ENCODE peak calls at places on chromosomes 16 and 17, in six cellular contexts. W is AG04450, M is tibial nerve, J is epithelial cell of esophagus, Y is uterus, G is lower leg skin. S is an unnamed sample.

GRCh38 chr16:53654946-53655345 is 48.7 kb downstream of the RPGRIP1L start:
- DNase-seq in M (no peak), W (no peak), G (no peak), Y (no peak), J (no peak), S (no peak)

GRCh38 chr16:84344781-84345180 is 23.6 kb upstream of the ATP2C2 start:
- DNase-seq in Y (no peak), J (no peak), M (no peak), G (no peak), W (no peak), S (no peak)

GRCh38 chr16:75114946-75115825 is 1.4 kb downstream of the LDHD start:
- DNase-seq in Y (no peak), J (no peak), G (no peak), W (no peak), M (no peak), S (no peak)

GRCh38 chr16:1651509-1652342 is 26.4 kb upstream of the JPT2 start:
- DNase-seq in W (no peak), J (no peak), M (no peak), G (no peak), Y (no peak), S (no peak)

GRCh38 chr17:18004345-18004744 is 31.7 kb downstream of the DRC3 start:
- DNase-seq in W (no peak), J (no peak), Y (no peak), G (no peak), M (no peak), S (no peak)

GRCh38 chr17:47099451-47099986 is 89.6 kb downstream of the CDC27 start:
- DNase-seq in J (no peak), M (no peak), W (no peak), G (no peak), Y (no peak), S (no peak)

GRCh38 chr17:46876353-46876887 is 25.0 kb downstream of the WNT9B start:
- DNase-seq in G (no peak), J (peak; percentile 72), M (no peak), Y (no peak), W (no peak), S (peak; percentile 17)

GRCh38 chr17:15048933-15049539 is 216.1 kb downstream of the PMP22 start:
- DNase-seq in J (no peak), G (no peak), Y (no peak), M (no peak), W (no peak), S (no peak)

GRCh38 chr16:3101018-3101840 is 2.1 kb upstream of the ZSCAN10 start:
- DNase-seq in J (peak; percentile 41), Y (no peak), M (no peak), G (no peak), W (no peak), S (no peak)

GRCh38 chr17:62724398-62725146 is 83.5 kb downstream of the MARCHF10 start:
- DNase-seq in M (no peak), W (no peak), Y (no peak), G (peak; percentile 73), J (peak; percentile 94), S (no peak)

GRCh38 chr17:65558683-65559311 is 2.7 kb downstream of the AXIN2 start:
- DNase-seq in J (no peak), W (no peak), G (no peak), M (no peak), Y (no peak), S (peak; percentile 36)

GRCh38 chr17:57868007-57868774 is 18.3 kb upstream of the MRPS23 start:
- DNase-seq in G (peak; percentile 95), Y (peak; percentile 93), J (peak; percentile 95), W (peak; percentile 71), M (peak; percentile 68), S (peak; percentile 58)

GRCh38 chr17:44601574-44602372 is 44.5 kb downstream of the FZD2 start:
- DNase-seq in G (no peak), Y (no peak), W (no peak), J (no peak), M (no peak), S (peak; percentile 26)

GRCh38 chr17:81705518-81706231 is 2.5 kb downstream of the MRPL12 start:
- DNase-seq in M (no peak), G (no peak), W (no peak), J (no peak), Y (no peak), S (no peak)

GRCh38 chr17:41654134-41654907 is 29.9 kb upstream of the KRT17 start:
- DNase-seq in G (peak; percentile 94), J (peak; percentile 100), M (no peak), Y (no peak), W (no peak), S (no peak)

GRCh38 chr17:64327201-64327930 is 63.3 kb downstream of the PECAM1 start:
- DNase-seq in W (no peak), G (no peak), Y (peak; percentile 65), M (no peak), J (no peak), S (no peak)

GRCh38 chr17:75550139-75550465 is 24.6 kb downstream of the LLGL2 start:
- DNase-seq in G (no peak), M (no peak), Y (no peak), J (no peak), W (no peak), S (no peak)

GRCh38 chr16:56300901-56301351 is 109.6 kb downstream of the GNAO1 start:
- DNase-seq in W (no peak), M (no peak), Y (no peak), G (no peak), J (no peak), S (peak; percentile 18)

GRCh38 chr17:83062011-83062817 is 17.2 kb upstream of the METRNL start:
- DNase-seq in W (no peak), G (peak; percentile 83), J (no peak), M (peak; percentile 3), Y (peak; percentile 10), S (no peak)

DNA sequence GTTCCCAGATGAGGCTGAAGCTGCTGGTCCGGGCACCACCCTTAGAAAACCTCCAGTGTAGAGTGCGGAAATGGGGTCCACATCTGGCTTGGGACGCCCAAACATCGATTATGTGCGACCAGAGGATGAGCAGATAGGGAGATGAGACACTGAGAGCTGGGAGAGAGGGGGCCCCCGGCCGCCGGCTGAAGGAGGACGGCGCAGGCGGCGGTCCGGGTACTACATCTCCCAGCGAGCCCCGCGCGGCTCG is 182 bp upstream of the SPECC1 start:
- DNase-seq in M (no peak), W (no peak), Y (no peak), G (no peak), J (no peak), S (no peak)
- TF ChIP-seq CTCF in M (no peak), W (no peak), Y (no peak), G (no peak), J (peak; percentile 42), S (no peak)

DNA sequence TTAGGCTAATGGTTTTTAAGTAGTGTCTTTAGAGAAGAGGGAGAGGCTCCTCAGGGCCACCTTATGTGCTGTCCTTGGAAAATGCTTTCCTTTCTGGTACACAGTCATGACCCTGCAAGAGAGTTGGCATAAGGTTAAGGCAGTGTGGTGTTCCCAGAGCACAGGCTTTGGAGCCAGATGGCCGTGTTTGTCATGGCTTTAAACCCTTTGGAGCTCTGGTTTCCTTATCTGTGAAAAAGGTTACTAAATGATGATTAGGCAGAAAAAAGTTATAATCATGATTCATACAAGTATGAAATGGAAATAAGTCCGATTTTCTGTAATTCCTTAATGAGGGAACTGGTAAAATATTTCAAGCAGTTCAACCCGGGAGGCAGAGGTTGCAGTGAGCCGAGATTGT is 13.2 kb downstream of the UTP4 start:
- DNase-seq in G (no peak), M (no peak), Y (no peak), W (no peak), J (no peak), S (no peak)
- TF ChIP-seq CTCF in G (no peak), M (no peak), Y (no peak), W (no peak), J (no peak), S (no peak)

GRCh38 chr16:85986931-85987749 is 88.2 kb downstream of the IRF8 start:
- DNase-seq in M (no peak), G (peak; percentile 69), W (no peak), Y (no peak), J (no peak), S (peak; percentile 56)
- TF ChIP-seq CTCF in M (peak; percentile 48), G (no peak), W (peak; percentile 25), Y (peak; percentile 40), J (no peak), S (peak; percentile 24)

GRCh38 chr17:61423967-61424649 is 24.5 kb downstream of the TBX2 start:
- DNase-seq in J (no peak), M (no peak), W (no peak), G (no peak), Y (no peak), S (no peak)

GRCh38 chr17:61420745-61421398 is 21.2 kb downstream of the TBX2 start:
- DNase-seq in G (no peak), J (no peak), Y (no peak), W (no peak), M (no peak), S (no peak)

GRCh38 chr17:61421460-61421859 is 21.8 kb downstream of the TBX2 start:
- DNase-seq in J (no peak), Y (no peak), M (no peak), G (no peak), W (no peak), S (no peak)

GRCh38 chr17:61422869-61423268 is 23.2 kb downstream of the TBX2 start:
- DNase-seq in W (no peak), Y (no peak), M (no peak), J (no peak), G (no peak), S (no peak)

GRCh38 chr17:61422116-61422799 is 22.6 kb downstream of the TBX2 start:
- DNase-seq in G (no peak), M (no peak), J (no peak), Y (no peak), W (no peak), S (no peak)
- TF ChIP-seq CTCF in G (no peak), M (no peak), J (no peak), Y (no peak), W (no peak), S (no peak)

GRCh38 chr16:19188406-19188805 is 20.4 kb downstream of the SYT17 start:
- DNase-seq in W (no peak), Y (no peak), G (no peak), M (no peak), J (no peak), S (no peak)
- TF ChIP-seq CTCF in W (no peak), Y (no peak), G (no peak), M (no peak), J (no peak), S (no peak)

GRCh38 chr16:6032438-6032837 is 934.8 kb upstream of the EEF2KMT start:
- DNase-seq in W (no peak), G (no peak), Y (no peak), J (no peak), M (no peak), S (no peak)
- TF ChIP-seq CTCF in W (no peak), G (no peak), Y (no peak), J (no peak), M (no peak), S (no peak)

GRCh38 chr16:68972720-68973119 is 129.4 kb downstream of the TANGO6 start:
- DNase-seq in Y (no peak), W (peak; percentile 23), M (no peak), G (no peak), J (peak; percentile 59), S (peak; percentile 37)
- TF ChIP-seq CTCF in Y (no peak), W (peak; percentile 67), M (no peak), G (no peak), J (peak; percentile 40), S (no peak)

DNA sequence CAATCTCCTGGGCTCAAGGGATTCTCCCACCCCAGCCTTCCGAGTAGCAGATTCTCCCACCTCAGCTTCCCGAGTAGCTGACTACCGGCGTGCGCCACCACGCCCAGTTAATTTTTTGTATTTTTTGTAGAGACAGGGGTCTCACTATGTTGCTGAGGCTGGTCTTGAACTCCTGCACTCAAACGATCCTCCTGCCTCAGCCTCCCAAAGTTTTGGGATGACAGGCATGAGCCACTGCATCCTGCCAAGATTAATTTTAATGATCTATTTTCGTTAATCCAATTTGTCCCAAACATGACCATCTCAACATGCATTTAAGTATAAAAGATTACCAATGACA is 1.2 kb downstream of the ZC3H7A start:
- DNase-seq in G (no peak), W (no peak), M (no peak), Y (no peak), J (no peak), S (no peak)
- TF ChIP-seq CTCF in G (no peak), W (no peak), M (no peak), Y (no peak), J (no peak), S (no peak)